ENCODE peak calls at places on chromosomes 12 and 14, in five cellular contexts. Q, S, C, V and T are unnamed samples.

GRCh38 chr14:70188292-70188607 is 501 bp downstream of the SLC8A3 start:
- DNase-seq in V (no peak), S (no peak), C (no peak), Q (peak; percentile 10), T (no peak)

GRCh38 chr14:100592972-100593371 is 5.8 kb upstream of the BEGAIN start:
- DNase-seq in Q (no peak), S (no peak), V (no peak), C (no peak), T (no peak)

GRCh38 chr14:75553761-75554160 is 24.7 kb upstream of the FLVCR2 start:
- DNase-seq in S (no peak), C (no peak), V (no peak), Q (no peak), T (no peak)

GRCh38 chr12:64674367-64674922 is 64.2 kb downstream of the RASSF3 start:
- DNase-seq in C (no peak), Q (no peak), S (no peak), V (no peak), T (no peak)

GRCh38 chr12:52903855-52904508 is 894 bp downstream of the KRT8 start:
- DNase-seq in S (peak; percentile 53), V (no peak), Q (peak; percentile 56), C (peak; percentile 46), T (no peak)

GRCh38 chr12:110661337-110661972 is 27.5 kb downstream of the HVCN1 start:
- DNase-seq in V (no peak), Q (no peak), S (peak; percentile 85), C (no peak), T (no peak)

GRCh38 chr14:97712471-97712870 is 915.3 kb downstream of the VRK1 start:
- DNase-seq in Q (no peak), C (no peak), S (no peak), V (no peak), T (no peak)

GRCh38 chr14:28831126-28831525 is 64.5 kb downstream of the FOXG1 start:
- DNase-seq in Q (peak; percentile 0), S (no peak), V (peak; percentile 29), C (no peak), T (no peak)

GRCh38 chr12:27940756-27941402 is 31.7 kb downstream of the PTHLH start:
- DNase-seq in V (peak; percentile 68), Q (peak; percentile 80), C (peak; percentile 58), S (peak; percentile 83), T (peak; percentile 30)

GRCh38 chr12:79690156-79690605 is 583 bp downstream of the PAWR start:
- DNase-seq in V (peak; percentile 48), S (peak; percentile 25), Q (peak; percentile 32), C (no peak), T (peak; percentile 3)

GRCh38 chr14:104230946-104231345 is 92.6 kb downstream of the KIF26A start:
- DNase-seq in Q (no peak), C (no peak), S (no peak), V (peak; percentile 2), T (no peak)

GRCh38 chr14:67428501-67429031 is 16.6 kb upstream of the PLEK2 start:
- DNase-seq in V (no peak), C (no peak), S (no peak), Q (peak; percentile 87), T (no peak)

GRCh38 chr14:93464271-93464670 is 33.5 kb downstream of the UNC79 start:
- DNase-seq in C (no peak), V (peak; percentile 83), Q (no peak), S (no peak), T (no peak)

GRCh38 chr12:68406134-68406576 is 74.0 kb upstream of the MDM1 start:
- DNase-seq in C (peak; percentile 79), V (peak; percentile 16), S (no peak), Q (peak; percentile 91), T (peak; percentile 90)

GRCh38 chr14:62778310-62778709 is 266.9 kb downstream of the KCNH5 start:
- DNase-seq in V (no peak), C (no peak), Q (no peak), S (no peak), T (no peak)

GRCh38 chr12:81296556-81297305 is 218.9 kb downstream of the ACSS3 start:
- DNase-seq in C (no peak), S (no peak), Q (peak; percentile 50), V (no peak), T (no peak)

GRCh38 chr12:52524241-52524897 is 4.2 kb upstream of the KRT5 start:
- DNase-seq in S (no peak), V (no peak), Q (no peak), C (peak; percentile 70), T (no peak)

GRCh38 chr14:76720382-76720813 is 40.9 kb upstream of the VASH1 start:
- DNase-seq in V (no peak), C (no peak), S (no peak), Q (peak; percentile 56), T (peak; percentile 83)

GRCh38 chr12:7091171-7091570 is 1.1 kb downstream of the C1R start:
- DNase-seq in C (no peak), S (no peak), Q (no peak), V (no peak), T (no peak)

GRCh38 chr12:131460516-131460915 is 250.4 kb upstream of the SFSWAP start:
- DNase-seq in V (no peak), C (no peak), S (no peak), Q (no peak), T (no peak)

GRCh38 chr12:67354966-67355365 is 85.8 kb downstream of the CAND1 start:
- DNase-seq in C (no peak), Q (peak; percentile 15), V (no peak), S (no peak), T (no peak)

GRCh38 chr14:103695331-103696026 is 19.8 kb downstream of the XRCC3 start:
- DNase-seq in V (no peak), C (no peak), Q (no peak), S (no peak), T (no peak)

GRCh38 chr12:124557518-124558223 is 9.7 kb downstream of the NCOR2 start:
- DNase-seq in V (peak; percentile 58), Q (no peak), C (no peak), S (no peak), T (no peak)

GRCh38 chr12:104733717-104734175 is 224.3 kb downstream of the SLC41A2 start:
- DNase-seq in S (peak; percentile 61), C (peak; percentile 27), V (peak; percentile 45), Q (no peak), T (no peak)

GRCh38 chr14:95189400-95190162 is 32.3 kb upstream of the DICER1 start:
- DNase-seq in S (no peak), C (no peak), V (no peak), Q (no peak), T (no peak)

GRCh38 chr12:56150563-56150962 is 1.8 kb upstream of the MYL6B start:
- DNase-seq in C (no peak), V (no peak), S (no peak), Q (peak; percentile 53), T (no peak)

GRCh38 chr12:121523741-121524140 is 57.1 kb downstream of the KDM2B start:
- DNase-seq in V (no peak), C (no peak), S (no peak), Q (no peak), T (no peak)

GRCh38 chr14:61145258-61145902 is 135.8 kb downstream of the TMEM30B start:
- DNase-seq in S (no peak), V (no peak), C (peak; percentile 54), Q (peak; percentile 96), T (no peak)

GRCh38 chr12:122203301-122203967 is at the start of gene B3GNT4:
- DNase-seq in Q (peak; percentile 49), S (peak; percentile 76), V (peak; percentile 75), C (peak; percentile 65), T (no peak)

GRCh38 chr14:103890836-103891666 is 37.2 kb upstream of the TDRD9 start:
- DNase-seq in V (no peak), Q (no peak), C (no peak), S (no peak), T (no peak)

GRCh38 chr12:78802593-78802992 is 62.0 kb upstream of the SYT1 start:
- DNase-seq in Q (peak; percentile 92), S (no peak), C (no peak), V (peak; percentile 62), T (no peak)

GRCh38 chr14:61452452-61452851 is 131.1 kb downstream of the PRKCH start:
- DNase-seq in C (no peak), V (no peak), S (peak; percentile 69), Q (no peak), T (no peak)

GRCh38 chr12:29427964-29428363 is 47.0 kb upstream of the ERGIC2 start:
- DNase-seq in Q (no peak), V (no peak), C (no peak), S (no peak), T (no peak)

GRCh38 chr14:50051106-50051505 is 65.3 kb downstream of the VCPKMT start:
- DNase-seq in Q (no peak), V (no peak), C (no peak), S (no peak), T (no peak)